ENCODE peak calls at places on chromosome 5, in seven cellular contexts. One of them, this sample, is unnamed.

GRCh38 chr5:157915638-157916037 is 56.7 kb upstream of the CLINT1 start:
- DNase-seq in heart left ventricle: peak
- DNase-seq in ovary: peak
- DNase-seq in heart right ventricle: peak
- DNase-seq in tibial nerve: peak
- DNase-seq in IMR-90: peak
- DNase-seq in esophagus squamous epithelium: no peak
- DNase-seq in this sample: no peak

GRCh38 chr5:171437286-171437821 is 17.9 kb downstream of the FGF18 start:
- DNase-seq in esophagus squamous epithelium: no peak
- DNase-seq in ovary: no peak
- DNase-seq in heart left ventricle: peak
- DNase-seq in heart right ventricle: no peak
- DNase-seq in tibial nerve: no peak
- DNase-seq in IMR-90: no peak
- DNase-seq in this sample: no peak

GRCh38 chr5:132689518-132689917 is 15.7 kb downstream of the IL4 start:
- DNase-seq in ovary: no peak
- DNase-seq in esophagus squamous epithelium: no peak
- DNase-seq in tibial nerve: no peak
- DNase-seq in heart right ventricle: no peak
- DNase-seq in IMR-90: no peak
- DNase-seq in heart left ventricle: no peak
- DNase-seq in this sample: no peak

GRCh38 chr5:23473915-23474679 is 33.3 kb upstream of the PRDM9 start:
- DNase-seq in heart right ventricle: no peak
- DNase-seq in esophagus squamous epithelium: no peak
- DNase-seq in tibial nerve: no peak
- DNase-seq in IMR-90: no peak
- DNase-seq in ovary: no peak
- DNase-seq in heart left ventricle: no peak
- DNase-seq in this sample: no peak

GRCh38 chr5:143708672-143709071 is 103.3 kb upstream of the HMHB1 start:
- DNase-seq in IMR-90: no peak
- DNase-seq in ovary: no peak
- DNase-seq in esophagus squamous epithelium: no peak
- DNase-seq in tibial nerve: no peak
- DNase-seq in heart left ventricle: no peak
- DNase-seq in heart right ventricle: no peak
- DNase-seq in this sample: no peak

GRCh38 chr5:169569513-169569912 is 14.1 kb upstream of the SPDL1 start:
- DNase-seq in ovary: no peak
- DNase-seq in heart right ventricle: no peak
- DNase-seq in heart left ventricle: no peak
- DNase-seq in IMR-90: no peak
- DNase-seq in esophagus squamous epithelium: no peak
- DNase-seq in tibial nerve: no peak
- DNase-seq in this sample: no peak

GRCh38 chr5:15116996-15117395 is 245.4 kb upstream of the ANKH start:
- DNase-seq in tibial nerve: no peak
- DNase-seq in IMR-90: no peak
- DNase-seq in heart right ventricle: no peak
- DNase-seq in heart left ventricle: no peak
- DNase-seq in ovary: no peak
- DNase-seq in esophagus squamous epithelium: no peak
- DNase-seq in this sample: no peak

GRCh38 chr5:10686890-10687289 is 74.1 kb downstream of the DAP start:
- DNase-seq in ovary: no peak
- DNase-seq in IMR-90: no peak
- DNase-seq in heart right ventricle: no peak
- DNase-seq in tibial nerve: no peak
- DNase-seq in esophagus squamous epithelium: no peak
- DNase-seq in heart left ventricle: no peak
- DNase-seq in this sample: no peak

GRCh38 chr5:112228672-112229071 is 190.4 kb downstream of the EPB41L4A start:
- DNase-seq in esophagus squamous epithelium: no peak
- DNase-seq in heart left ventricle: peak
- DNase-seq in IMR-90: peak
- DNase-seq in ovary: peak
- DNase-seq in tibial nerve: peak
- DNase-seq in heart right ventricle: peak
- DNase-seq in this sample: no peak

GRCh38 chr5:149442563-149443182 is 63.6 kb upstream of the IL17B start:
- DNase-seq in heart left ventricle: peak
- DNase-seq in IMR-90: peak
- DNase-seq in tibial nerve: peak
- DNase-seq in esophagus squamous epithelium: no peak
- DNase-seq in heart right ventricle: peak
- DNase-seq in ovary: peak
- DNase-seq in this sample: no peak

GRCh38 chr5:76332102-76332501 is 71.0 kb upstream of the IQGAP2 start:
- DNase-seq in IMR-90: no peak
- DNase-seq in tibial nerve: no peak
- DNase-seq in heart right ventricle: no peak
- DNase-seq in esophagus squamous epithelium: no peak
- DNase-seq in ovary: no peak
- DNase-seq in heart left ventricle: no peak
- DNase-seq in this sample: no peak

GRCh38 chr5:72183231-72183630 is 76.0 kb downstream of the MAP1B start:
- DNase-seq in tibial nerve: no peak
- DNase-seq in IMR-90: no peak
- DNase-seq in heart left ventricle: no peak
- DNase-seq in esophagus squamous epithelium: no peak
- DNase-seq in heart right ventricle: no peak
- DNase-seq in ovary: no peak
- DNase-seq in this sample: no peak

GRCh38 chr5:146731909-146732659 is 146.5 kb downstream of the PPP2R2B start:
- DNase-seq in tibial nerve: no peak
- DNase-seq in ovary: no peak
- DNase-seq in esophagus squamous epithelium: no peak
- DNase-seq in IMR-90: peak
- DNase-seq in heart right ventricle: no peak
- DNase-seq in heart left ventricle: no peak
- DNase-seq in this sample: peak

GRCh38 chr5:5421961-5422818 is at the start of gene ICE1:
- DNase-seq in IMR-90: peak
- DNase-seq in heart right ventricle: peak
- DNase-seq in ovary: peak
- DNase-seq in esophagus squamous epithelium: peak
- DNase-seq in tibial nerve: peak
- DNase-seq in heart left ventricle: peak
- DNase-seq in this sample: peak
- TF ChIP-seq CTCF in IMR-90: no peak
- TF ChIP-seq CTCF in heart right ventricle: no peak
- TF ChIP-seq CTCF in ovary: peak
- TF ChIP-seq CTCF in esophagus squamous epithelium: peak
- TF ChIP-seq CTCF in tibial nerve: peak
- TF ChIP-seq CTCF in heart left ventricle: peak
- TF ChIP-seq CTCF in this sample: peak

GRCh38 chr5:134458234-134458633 is 46.6 kb upstream of the CDKN2AIPNL start:
- DNase-seq in IMR-90: peak
- DNase-seq in tibial nerve: no peak
- DNase-seq in esophagus squamous epithelium: no peak
- DNase-seq in heart left ventricle: peak
- DNase-seq in ovary: no peak
- DNase-seq in heart right ventricle: peak
- DNase-seq in this sample: no peak

GRCh38 chr5:134457801-134458200 is 46.1 kb upstream of the CDKN2AIPNL start:
- DNase-seq in heart left ventricle: no peak
- DNase-seq in IMR-90: no peak
- DNase-seq in heart right ventricle: no peak
- DNase-seq in tibial nerve: no peak
- DNase-seq in ovary: no peak
- DNase-seq in esophagus squamous epithelium: no peak
- DNase-seq in this sample: no peak

GRCh38 chr5:134459491-134459890 is 47.8 kb upstream of the CDKN2AIPNL start:
- DNase-seq in IMR-90: no peak
- DNase-seq in heart left ventricle: no peak
- DNase-seq in tibial nerve: no peak
- DNase-seq in heart right ventricle: no peak
- DNase-seq in esophagus squamous epithelium: no peak
- DNase-seq in ovary: no peak
- DNase-seq in this sample: no peak

GRCh38 chr5:134460551-134460950 is 48.9 kb upstream of the CDKN2AIPNL start:
- DNase-seq in heart left ventricle: no peak
- DNase-seq in heart right ventricle: no peak
- DNase-seq in esophagus squamous epithelium: no peak
- DNase-seq in tibial nerve: no peak
- DNase-seq in ovary: no peak
- DNase-seq in IMR-90: no peak
- DNase-seq in this sample: no peak

GRCh38 chr5:134458676-134459403 is 47.2 kb upstream of the CDKN2AIPNL start:
- DNase-seq in ovary: no peak
- DNase-seq in heart left ventricle: peak
- DNase-seq in tibial nerve: no peak
- DNase-seq in heart right ventricle: no peak
- DNase-seq in IMR-90: no peak
- DNase-seq in esophagus squamous epithelium: no peak
- DNase-seq in this sample: no peak
- H3K4me3 ChIP-seq in ovary: no peak
- H3K4me3 ChIP-seq in heart left ventricle: no peak
- H3K4me3 ChIP-seq in tibial nerve: no peak
- H3K4me3 ChIP-seq in heart right ventricle: no peak
- H3K4me3 ChIP-seq in IMR-90: no peak
- H3K4me3 ChIP-seq in esophagus squamous epithelium: no peak
- H3K4me3 ChIP-seq in this sample: no peak

GRCh38 chr5:137728048-137728447 is 7.8 kb downstream of the KLHL3 start:
- DNase-seq in ovary: no peak
- DNase-seq in heart right ventricle: no peak
- DNase-seq in heart left ventricle: no peak
- DNase-seq in tibial nerve: no peak
- DNase-seq in IMR-90: no peak
- DNase-seq in esophagus squamous epithelium: no peak
- DNase-seq in this sample: no peak
- TF ChIP-seq CTCF in ovary: no peak
- TF ChIP-seq CTCF in heart right ventricle: no peak
- TF ChIP-seq CTCF in heart left ventricle: no peak
- TF ChIP-seq CTCF in tibial nerve: no peak
- TF ChIP-seq CTCF in IMR-90: no peak
- TF ChIP-seq CTCF in esophagus squamous epithelium: no peak
- TF ChIP-seq CTCF in this sample: no peak

GRCh38 chr5:97097348-97098220 is 44.8 kb downstream of the LIX1 start:
- DNase-seq in heart left ventricle: no peak
- DNase-seq in ovary: no peak
- DNase-seq in heart right ventricle: no peak
- DNase-seq in esophagus squamous epithelium: no peak
- DNase-seq in tibial nerve: no peak
- DNase-seq in IMR-90: no peak
- DNase-seq in this sample: no peak
- H3K4me3 ChIP-seq in heart left ventricle: no peak
- H3K4me3 ChIP-seq in ovary: no peak
- H3K4me3 ChIP-seq in heart right ventricle: no peak
- H3K4me3 ChIP-seq in esophagus squamous epithelium: no peak
- H3K4me3 ChIP-seq in tibial nerve: no peak
- H3K4me3 ChIP-seq in IMR-90: no peak
- H3K4me3 ChIP-seq in this sample: no peak

GRCh38 chr5:176575066-176575465 is 25.9 kb downstream of the CDHR2 start:
- DNase-seq in IMR-90: no peak
- DNase-seq in heart right ventricle: no peak
- DNase-seq in ovary: no peak
- DNase-seq in tibial nerve: no peak
- DNase-seq in esophagus squamous epithelium: no peak
- DNase-seq in heart left ventricle: no peak
- DNase-seq in this sample: no peak

GRCh38 chr5:176577312-176578176 is 28.4 kb downstream of the CDHR2 start:
- DNase-seq in tibial nerve: no peak
- DNase-seq in IMR-90: no peak
- DNase-seq in heart left ventricle: no peak
- DNase-seq in esophagus squamous epithelium: no peak
- DNase-seq in heart right ventricle: no peak
- DNase-seq in ovary: no peak
- DNase-seq in this sample: no peak

GRCh38 chr5:176575488-176576422 is 26.6 kb downstream of the CDHR2 start:
- DNase-seq in ovary: no peak
- DNase-seq in esophagus squamous epithelium: no peak
- DNase-seq in IMR-90: no peak
- DNase-seq in tibial nerve: no peak
- DNase-seq in heart left ventricle: peak
- DNase-seq in heart right ventricle: no peak
- DNase-seq in this sample: no peak

GRCh38 chr5:176573564-176574296 is 24.6 kb downstream of the CDHR2 start:
- DNase-seq in esophagus squamous epithelium: no peak
- DNase-seq in heart left ventricle: peak
- DNase-seq in ovary: peak
- DNase-seq in heart right ventricle: peak
- DNase-seq in IMR-90: peak
- DNase-seq in tibial nerve: peak
- DNase-seq in this sample: no peak

GRCh38 chr5:176574297-176574591 is 25.1 kb downstream of the CDHR2 start:
- DNase-seq in ovary: no peak
- DNase-seq in tibial nerve: no peak
- DNase-seq in heart left ventricle: no peak
- DNase-seq in esophagus squamous epithelium: no peak
- DNase-seq in heart right ventricle: no peak
- DNase-seq in IMR-90: no peak
- DNase-seq in this sample: no peak
- TF ChIP-seq CTCF in ovary: no peak
- TF ChIP-seq CTCF in tibial nerve: no peak
- TF ChIP-seq CTCF in heart left ventricle: no peak
- TF ChIP-seq CTCF in esophagus squamous epithelium: no peak
- TF ChIP-seq CTCF in heart right ventricle: no peak
- TF ChIP-seq CTCF in IMR-90: no peak
- TF ChIP-seq CTCF in this sample: no peak

GRCh38 chr5:2038337-2039179 is 155.8 kb upstream of the IRX4 start:
- DNase-seq in IMR-90: peak
- DNase-seq in heart right ventricle: peak
- DNase-seq in heart left ventricle: peak
- DNase-seq in tibial nerve: no peak
- DNase-seq in ovary: peak
- DNase-seq in esophagus squamous epithelium: no peak
- DNase-seq in this sample: no peak
- H3K4me3 ChIP-seq in IMR-90: no peak
- H3K4me3 ChIP-seq in heart right ventricle: peak
- H3K4me3 ChIP-seq in heart left ventricle: peak
- H3K4me3 ChIP-seq in tibial nerve: peak
- H3K4me3 ChIP-seq in ovary: peak
- H3K4me3 ChIP-seq in esophagus squamous epithelium: peak
- H3K4me3 ChIP-seq in this sample: peak

DNA sequence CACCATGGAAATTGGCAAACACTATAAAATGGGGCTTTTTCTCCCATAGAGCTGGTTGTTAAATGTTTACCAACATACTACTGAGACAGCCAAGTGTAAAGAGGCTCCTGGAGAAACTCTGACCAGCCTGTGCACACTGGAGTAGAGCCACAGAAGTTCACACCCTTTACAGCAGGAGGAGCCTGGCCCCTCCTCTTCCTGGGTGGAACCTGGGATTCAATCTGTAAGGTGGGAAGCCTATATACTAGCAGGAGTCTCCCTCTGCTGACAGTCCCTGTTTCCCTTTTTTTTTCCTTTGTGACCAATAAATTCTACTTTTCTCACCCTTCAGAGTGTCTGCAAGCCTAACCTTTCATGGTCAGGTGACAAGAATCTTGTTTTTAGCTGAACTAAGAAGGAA is 10.4 kb upstream of the SLC30A5 start:
- DNase-seq in ovary: no peak
- DNase-seq in heart right ventricle: no peak
- DNase-seq in esophagus squamous epithelium: no peak
- DNase-seq in tibial nerve: no peak
- DNase-seq in heart left ventricle: no peak
- DNase-seq in IMR-90: no peak
- DNase-seq in this sample: no peak
- TF ChIP-seq CTCF in ovary: no peak
- TF ChIP-seq CTCF in heart right ventricle: no peak
- TF ChIP-seq CTCF in esophagus squamous epithelium: no peak
- TF ChIP-seq CTCF in tibial nerve: no peak
- TF ChIP-seq CTCF in heart left ventricle: no peak
- TF ChIP-seq CTCF in IMR-90: no peak
- TF ChIP-seq CTCF in this sample: no peak

This sample was measured in BJ.